ENCODE peak calls at places on chromosomes 11 and 22, in seven cellular contexts. I is ovary, B is GM10248, A is neural progenitor cell, U is colonic mucosa, R is AG04450, Y is endothelial cell of umbilical vein. C is an unnamed sample.

GRCh38 chr22:37636186-37636948 is 3.1 kb upstream of the SH3BP1 start:
- DNase-seq in Y (no peak), I (no peak), B (no peak), A (no peak), U (no peak), R (no peak), C (no peak)

GRCh38 chr22:47233316-47234243 is 471.1 kb downstream of the TBC1D22A start:
- DNase-seq in A (no peak), B (no peak), Y (no peak), U (no peak), I (no peak), R (no peak), C (no peak)

GRCh38 chr11:76830639-76831312 is 29.9 kb upstream of the ACER3 start:
- DNase-seq in R (no peak), U (peak; percentile 26), B (no peak), A (no peak), I (no peak), Y (peak; percentile 24), C (no peak)

GRCh38 chr22:43891360-43892182 is at the start of gene PNPLA5:
- DNase-seq in U (no peak), R (no peak), B (no peak), Y (no peak), A (peak; percentile 66), I (no peak), C (no peak)

GRCh38 chr11:107857550-107858216 is 904 bp downstream of the SLC35F2 start:
- DNase-seq in B (no peak), Y (peak; percentile 53), R (no peak), I (no peak), A (no peak), U (peak; percentile 53), C (no peak)

GRCh38 chr11:34558673-34559072 is 45.1 kb upstream of the ELF5 start:
- DNase-seq in I (no peak), R (no peak), U (no peak), A (no peak), Y (no peak), B (no peak), C (no peak)

GRCh38 chr11:84899740-84900139 is 727.4 kb downstream of the DLG2 start:
- DNase-seq in U (no peak), I (no peak), Y (no peak), R (no peak), B (no peak), A (peak; percentile 66), C (no peak)

GRCh38 chr11:69172674-69173073 is 16.9 kb downstream of the SMIM38 start:
- DNase-seq in I (no peak), A (no peak), U (no peak), Y (no peak), B (no peak), R (no peak), C (no peak)

GRCh38 chr22:31253949-31254348 is 38.3 kb downstream of the PIK3IP1 start:
- DNase-seq in A (no peak), R (no peak), B (no peak), Y (peak; percentile 82), U (peak; percentile 73), I (no peak), C (no peak)

GRCh38 chr11:60500276-60500935 is 7.8 kb downstream of the MS4A12 start:
- DNase-seq in U (no peak), R (no peak), B (no peak), I (no peak), A (peak; percentile 3), Y (no peak), C (no peak)

GRCh38 chr11:5367461-5368074 is 16.0 kb upstream of the OR51M1 start:
- DNase-seq in U (no peak), B (no peak), A (no peak), R (peak; percentile 65), Y (peak; percentile 92), I (no peak), C (no peak)

GRCh38 chr11:121890377-121890776 is 225.6 kb downstream of the BLID start:
- DNase-seq in I (no peak), B (no peak), A (no peak), R (no peak), U (no peak), Y (peak; percentile 8), C (no peak)

GRCh38 chr11:35927730-35928129 is 16.1 kb upstream of the LDLRAD3 start:
- DNase-seq in U (peak; percentile 21), A (no peak), I (peak; percentile 78), R (no peak), Y (no peak), B (no peak), C (no peak)

GRCh38 chr22:43346521-43346929 is 3.4 kb upstream of the SCUBE1 start:
- DNase-seq in R (no peak), B (peak; percentile 82), I (peak; percentile 59), U (peak; percentile 65), Y (peak; percentile 29), A (peak; percentile 78), C (peak; percentile 86)

GRCh38 chr11:65859812-65860277 is 388 bp upstream of the MUS81 start:
- DNase-seq in Y (no peak), U (no peak), A (peak; percentile 64), R (no peak), I (no peak), B (no peak), C (no peak)

GRCh38 chr22:29580200-29580810 is 608 bp downstream of the NIPSNAP1 start:
- DNase-seq in R (no peak), Y (no peak), A (peak; percentile 22), B (peak; percentile 49), U (peak; percentile 51), I (no peak), C (peak; percentile 65)

GRCh38 chr11:78564037-78564888 is 10.4 kb downstream of the NARS2 start:
- DNase-seq in I (peak; percentile 53), Y (peak; percentile 83), R (peak; percentile 49), U (peak; percentile 68), B (no peak), A (peak; percentile 72), C (peak; percentile 32)
- TF ChIP-seq CTCF in I (peak; percentile 83), Y (peak; percentile 37), R (peak; percentile 73), U (peak; percentile 70), B (peak; percentile 63), A (peak; percentile 82), C (peak; percentile 38)

DNA sequence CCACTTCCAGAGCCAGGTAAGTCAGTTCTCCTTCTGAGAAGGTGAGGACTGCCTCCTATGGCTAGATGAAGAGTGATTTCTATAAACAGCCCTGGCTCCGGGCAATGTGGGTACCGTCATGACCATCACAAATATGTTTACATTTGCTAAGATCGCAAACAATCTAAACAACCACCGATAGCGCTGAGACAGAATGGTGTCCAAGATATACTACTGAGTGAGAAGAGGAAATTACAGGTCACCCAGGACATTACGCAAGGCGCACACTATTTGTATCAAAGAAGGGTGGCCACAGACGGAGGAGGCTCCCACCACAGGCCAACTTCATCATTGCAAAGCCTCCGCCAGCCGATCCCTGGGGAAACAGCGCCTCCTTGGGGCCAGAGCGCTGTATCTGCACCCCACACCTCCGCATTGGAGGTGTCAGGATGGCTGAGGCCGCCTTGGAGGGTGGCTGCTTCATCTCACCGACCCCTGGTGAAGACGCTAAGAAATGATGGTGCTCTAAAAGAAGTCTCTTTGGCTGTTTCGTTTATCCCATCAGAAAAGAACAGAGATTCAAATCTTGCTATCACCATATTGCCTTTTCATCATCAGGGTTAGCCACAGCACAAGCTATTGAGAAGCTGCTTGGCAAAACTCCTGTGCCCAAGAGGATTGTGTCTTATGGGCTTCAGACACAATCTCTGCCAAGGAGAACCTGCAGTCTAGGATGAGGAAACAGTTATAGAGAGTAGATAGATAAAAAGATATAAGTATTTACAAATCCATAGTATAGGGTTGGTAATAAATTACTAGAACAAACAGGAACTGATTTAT is 12.3 kb upstream of the ASRGL1 start:
- DNase-seq in Y (peak; percentile 45), A (peak; percentile 84), R (no peak), B (peak; percentile 76), I (no peak), U (peak; percentile 40), C (peak; percentile 74)
- TF ChIP-seq CTCF in Y (peak; percentile 79), A (peak; percentile 91), R (peak; percentile 44), B (peak; percentile 68), I (no peak), U (peak; percentile 22), C (peak; percentile 75)

GRCh38 chr11:103659138-103659734 is 377.2 kb upstream of the DDI1 start:
- DNase-seq in B (no peak), R (no peak), Y (peak; percentile 37), I (no peak), U (no peak), A (peak; percentile 35), C (no peak)
- TF ChIP-seq CTCF in B (peak; percentile 9), R (peak; percentile 39), Y (peak; percentile 30), I (no peak), U (no peak), A (peak; percentile 49), C (no peak)

DNA sequence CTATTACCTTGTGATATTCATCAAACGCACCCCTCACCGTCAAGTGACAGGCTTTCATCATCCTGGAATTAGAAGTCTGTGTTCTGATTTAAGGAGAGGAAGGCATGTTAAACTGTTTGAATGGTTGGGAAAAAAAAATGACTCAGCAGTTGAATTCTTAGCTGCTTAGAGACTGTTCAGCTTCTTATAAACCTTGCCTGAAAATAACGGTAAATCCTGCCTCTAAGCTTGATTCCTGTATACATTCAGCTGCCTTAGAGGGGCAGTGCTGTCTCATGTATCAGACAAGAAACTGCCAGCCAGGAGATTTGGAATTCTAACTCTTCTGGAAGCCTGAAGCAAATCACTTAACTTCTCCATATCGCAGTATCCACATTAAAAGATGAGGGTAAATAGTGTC is 437.4 kb downstream of the JRKL start:
- DNase-seq in Y (no peak), B (no peak), I (no peak), A (peak; percentile 47), R (no peak), U (no peak), C (no peak)
- TF ChIP-seq CTCF in Y (no peak), B (no peak), I (no peak), A (peak; percentile 51), R (no peak), U (no peak), C (no peak)

DNA sequence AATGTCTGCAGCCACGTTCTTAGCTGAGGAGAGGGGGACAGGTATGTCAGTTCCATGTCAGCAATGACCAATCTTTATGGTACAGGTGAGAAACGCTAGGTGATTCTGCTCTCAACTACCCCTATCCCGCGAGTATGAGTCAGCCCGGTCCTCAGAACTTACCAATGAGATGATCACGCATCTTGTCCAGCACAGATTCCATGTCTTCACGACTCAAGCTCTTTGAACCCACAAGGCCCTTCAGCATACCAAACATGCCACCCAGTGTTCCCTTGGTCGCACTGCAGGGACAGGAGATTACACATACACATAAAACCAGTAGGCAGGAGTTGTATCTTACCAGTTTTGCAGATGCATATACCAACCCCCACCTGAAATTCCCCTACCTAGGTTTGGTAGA is 2.9 kb downstream of the SRPRA start:
- DNase-seq in R (no peak), A (no peak), I (no peak), Y (peak; percentile 28), U (no peak), B (no peak), C (no peak)
- TF ChIP-seq CTCF in R (no peak), A (no peak), I (no peak), Y (no peak), U (no peak), B (no peak), C (no peak)

C was measured in GM13976.